ENCODE peak calls at places on chromosome X, in ten cellular contexts. G is transverse colon, P is uterus, B is Peyer's patch, A is breast epithelium, K is right lobe of liver, R is ovary, E is IMR-90, U is body of pancreas, V is thyroid gland. F is an unnamed sample.

GRCh38 chrX:14758029-14758491 is 114.8 kb downstream of the FANCB start:
- DNase-seq in G (no peak), P (no peak), B (no peak), A (no peak), K (no peak), R (no peak), E (no peak), U (no peak), V (no peak), F (no peak)

GRCh38 chrX:11791090-11791489 is 33.1 kb downstream of the MSL3 start:
- DNase-seq in G (no peak), P (no peak), B (no peak), A (no peak), K (no peak), R (no peak), E (no peak), U (no peak), V (no peak), F (no peak)

GRCh38 chrX:46279214-46279924 is 265.9 kb downstream of the ZNF674 start:
- DNase-seq in G (no peak), P (no peak), B (no peak), A (no peak), K (no peak), R (no peak), E (no peak), U (no peak), V (no peak), F (no peak)

GRCh38 chrX:94204524-94204923 is 530.5 kb downstream of the FAM133A start:
- DNase-seq in G (no peak), P (no peak), B (no peak), A (no peak), K (no peak), R (no peak), E (no peak), U (no peak), V (no peak), F (peak; percentile 10)

GRCh38 chrX:19666950-19667349 is 151.6 kb upstream of the MAP3K15 start:
- DNase-seq in G (no peak), P (no peak), B (no peak), A (no peak), K (no peak), R (no peak), E (no peak), U (no peak), V (no peak), F (no peak)

GRCh38 chrX:7025471-7025870 is 122.0 kb upstream of the STS start:
- DNase-seq in G (no peak), P (no peak), B (no peak), A (no peak), K (no peak), R (no peak), E (no peak), U (no peak), V (no peak), F (no peak)

GRCh38 chrX:2965965-2966364 is 36.8 kb upstream of the ARSD start:
- DNase-seq in G (no peak), P (no peak), B (no peak), A (no peak), K (no peak), R (no peak), E (no peak), U (peak; percentile 22), V (no peak), F (no peak)

GRCh38 chrX:153649178-153649914 is 2.3 kb downstream of the DUSP9 start:
- DNase-seq in G (no peak), P (peak; percentile 9), B (peak; percentile 49), A (peak; percentile 2), K (peak; percentile 51), R (peak; percentile 31), E (no peak), U (peak; percentile 40), V (peak; percentile 42), F (no peak)

GRCh38 chrX:73262991-73263390 is 48.3 kb upstream of the NAP1L2 start:
- DNase-seq in G (no peak), P (no peak), B (no peak), A (no peak), K (no peak), R (no peak), E (no peak), U (no peak), V (no peak), F (no peak)

GRCh38 chrX:132271330-132271729 is 52.1 kb upstream of the RAP2C start:
- DNase-seq in G (no peak), P (peak; percentile 48), B (no peak), A (no peak), K (no peak), R (no peak), E (no peak), U (no peak), V (no peak), F (no peak)

GRCh38 chrX:116285506-116285905 is 115.0 kb downstream of the AGTR2 start:
- DNase-seq in G (no peak), P (no peak), B (no peak), A (no peak), K (no peak), R (no peak), E (no peak), U (no peak), V (no peak), F (no peak)

GRCh38 chrX:14641681-14642655 is 112.6 kb downstream of the GLRA2 start:
- DNase-seq in G (no peak), P (no peak), B (no peak), A (no peak), K (no peak), R (no peak), E (no peak), U (no peak), V (no peak), F (no peak)

GRCh38 chrX:49198540-49199314 is 1.3 kb downstream of the SYP start:
- DNase-seq in G (no peak), P (no peak), B (no peak), A (no peak), K (no peak), R (no peak), E (no peak), U (no peak), V (no peak), F (no peak)

GRCh38 chrX:49202022-49202421 is 2.0 kb upstream of the SYP start:
- DNase-seq in G (no peak), P (no peak), B (no peak), A (no peak), K (no peak), R (no peak), E (no peak), U (no peak), V (no peak), F (no peak)

GRCh38 chrX:49197543-49198087 is 2.4 kb downstream of the SYP start:
- DNase-seq in G (no peak), P (no peak), B (no peak), A (no peak), K (no peak), R (no peak), E (no peak), U (no peak), V (no peak), F (no peak)

GRCh38 chrX:49199315-49199595 is 738 bp downstream of the SYP start:
- DNase-seq in G (no peak), P (no peak), B (no peak), A (no peak), K (no peak), R (no peak), E (no peak), U (no peak), V (no peak), F (no peak)

DNA sequence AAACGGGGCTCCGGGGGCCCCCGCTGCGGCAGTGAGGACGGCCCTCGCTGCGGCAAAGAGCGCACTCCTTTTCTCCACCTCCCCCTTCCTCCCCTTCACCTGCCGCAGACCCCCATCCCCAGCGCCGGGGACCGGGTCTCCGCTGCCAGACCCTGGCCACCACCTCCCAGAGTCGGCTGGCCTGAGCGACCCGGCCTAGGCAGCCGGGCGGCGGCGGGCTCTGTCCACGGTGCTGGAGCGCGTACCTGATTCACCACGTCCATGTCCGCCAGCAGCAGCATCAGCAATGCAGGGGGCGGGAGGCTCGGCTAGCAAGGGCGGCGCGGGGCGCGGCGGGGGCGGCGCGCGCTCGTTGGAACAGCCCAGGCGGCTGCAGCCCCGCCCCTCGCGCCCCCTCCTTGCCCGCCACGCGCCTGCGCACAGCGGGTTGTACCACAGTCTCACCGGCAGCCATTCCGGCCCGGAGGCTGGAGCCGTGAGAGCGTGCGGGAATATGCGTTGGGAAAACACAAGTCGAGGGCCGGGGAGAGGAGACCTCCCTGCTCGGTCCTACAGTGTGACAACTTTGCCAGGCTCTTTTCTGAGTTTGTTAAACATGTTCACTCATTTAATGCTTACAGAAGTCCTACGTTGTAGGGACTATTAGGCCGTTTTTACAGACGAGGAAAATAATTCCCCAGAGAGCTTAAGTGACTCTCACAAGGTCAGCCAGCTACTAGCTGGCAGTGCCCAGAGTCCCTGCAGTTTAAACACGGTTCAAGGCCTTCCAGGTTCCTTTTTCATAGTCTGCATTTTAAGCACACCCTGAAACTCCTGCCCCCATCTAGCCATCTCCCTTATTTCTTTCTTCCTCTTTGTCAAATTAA is at the start of gene SYP:
- DNase-seq in G (peak; percentile 91), P (peak; percentile 89), B (peak; percentile 89), A (peak; percentile 88), K (peak; percentile 90), R (peak; percentile 91), E (peak; percentile 82), U (peak; percentile 93), V (peak; percentile 92), F (peak; percentile 95)
- TF ChIP-seq POLR2A in G (peak; percentile 60), P (peak; percentile 67), B (peak; percentile 52), A (peak; percentile 22), K (peak; percentile 50), R (peak; percentile 58), E (no peak), U (peak; percentile 80), V (no peak), F (peak; percentile 24)

GRCh38 chrX:129755779-129756650 is 17.2 kb downstream of the XPNPEP2 start:
- DNase-seq in G (no peak), P (no peak), B (no peak), A (no peak), K (no peak), R (no peak), E (no peak), U (no peak), V (no peak), F (no peak)
- H3K4me1 ChIP-seq in G (no peaks in the 10 kb centered on the region), P (no peaks in the 10 kb centered on the region), B (no peaks in the 10 kb centered on the region), A (no peaks in the 10 kb centered on the region), K (no peaks in the 10 kb centered on the region), R (no peaks in the 10 kb centered on the region), E (no peaks in the 10 kb centered on the region), U (no peaks in the 10 kb centered on the region), V (peaks cover 3% of the 10 kb centered on the region), F (no peaks in the 10 kb centered on the region)

GRCh38 chrX:66902081-66902480 is 263.2 kb upstream of the EDA2R start:
- DNase-seq in G (no peak), P (no peak), B (no peak), A (no peak), K (no peak), R (no peak), E (no peak), U (no peak), V (no peak), F (no peak)

GRCh38 chrX:66900886-66901285 is 262.0 kb upstream of the EDA2R start:
- DNase-seq in G (no peak), P (no peak), B (no peak), A (no peak), K (no peak), R (no peak), E (no peak), U (no peak), V (no peak), F (no peak)
- TF ChIP-seq POLR2A in G (no peak), P (no peak), B (no peak), A (no peak), K (no peak), R (no peak), E (no peak), U (no peak), V (no peak), F (no peak)

GRCh38 chrX:9587551-9588096 is 122.8 kb downstream of the TBL1X start:
- DNase-seq in G (no peak), P (no peak), B (no peak), A (no peak), K (no peak), R (no peak), E (no peak), U (no peak), V (no peak), F (no peak)
- H3K4me1 ChIP-seq in G (no peaks in the 10 kb centered on the region), P (no peaks in the 10 kb centered on the region), B (no peaks in the 10 kb centered on the region), A (no peaks in the 10 kb centered on the region), K (no peaks in the 10 kb centered on the region), R (no peaks in the 10 kb centered on the region), E (no peaks in the 10 kb centered on the region), U (no peaks in the 10 kb centered on the region), V (no peaks in the 10 kb centered on the region), F (no peaks in the 10 kb centered on the region)